ENCODE peak calls at places on chromosomes 2 and 18, in ten cellular contexts. One of them, this sample, is unnamed.

GRCh38 chr2:151844217-151844896 is 16.1 kb upstream of the ARL5A start:
- DNase-seq in spleen: no peak
- DNase-seq in mammary epithelial cell: no peak
- DNase-seq in right cardiac atrium: no peak
- DNase-seq in neural progenitor cell: no peak
- DNase-seq in tibial nerve: no peak
- DNase-seq in IMR-90: no peak
- DNase-seq in body of pancreas: no peak
- DNase-seq in cardiac muscle cell: no peak
- DNase-seq in DND-41: no peak
- DNase-seq in this sample: no peak

GRCh38 chr2:1988594-1988993 is 244.3 kb upstream of the PXDN start:
- DNase-seq in spleen: no peak
- DNase-seq in mammary epithelial cell: no peak
- DNase-seq in right cardiac atrium: no peak
- DNase-seq in neural progenitor cell: no peak
- DNase-seq in tibial nerve: no peak
- DNase-seq in IMR-90: no peak
- DNase-seq in body of pancreas: no peak
- DNase-seq in cardiac muscle cell: no peak
- DNase-seq in DND-41: no peak
- DNase-seq in this sample: no peak

GRCh38 chr18:9260388-9261380 is 73.9 kb upstream of the TWSG1 start:
- DNase-seq in spleen: no peak
- DNase-seq in mammary epithelial cell: no peak
- DNase-seq in right cardiac atrium: no peak
- DNase-seq in neural progenitor cell: no peak
- DNase-seq in tibial nerve: no peak
- DNase-seq in IMR-90: peak; percentile 5
- DNase-seq in body of pancreas: no peak
- DNase-seq in cardiac muscle cell: no peak
- DNase-seq in DND-41: no peak
- DNase-seq in this sample: no peak

GRCh38 chr2:174631009-174631981 is 33.7 kb upstream of the WIPF1 start:
- DNase-seq in spleen: no peak
- DNase-seq in mammary epithelial cell: no peak
- DNase-seq in right cardiac atrium: no peak
- DNase-seq in neural progenitor cell: no peak
- DNase-seq in tibial nerve: no peak
- DNase-seq in IMR-90: peak; percentile 90
- DNase-seq in body of pancreas: no peak
- DNase-seq in cardiac muscle cell: no peak
- DNase-seq in DND-41: no peak
- DNase-seq in this sample: peak; percentile 66

GRCh38 chr2:217614498-217614897 is 388.3 kb downstream of the TNS1 start:
- DNase-seq in spleen: no peak
- DNase-seq in mammary epithelial cell: peak; percentile 4
- DNase-seq in right cardiac atrium: no peak
- DNase-seq in neural progenitor cell: no peak
- DNase-seq in tibial nerve: no peak
- DNase-seq in IMR-90: peak; percentile 3
- DNase-seq in body of pancreas: no peak
- DNase-seq in cardiac muscle cell: no peak
- DNase-seq in DND-41: no peak
- DNase-seq in this sample: no peak

GRCh38 chr18:55983433-55983832 is 395.4 kb upstream of the TCF4 start:
- DNase-seq in spleen: no peak
- DNase-seq in mammary epithelial cell: peak; percentile 3
- DNase-seq in right cardiac atrium: no peak
- DNase-seq in neural progenitor cell: no peak
- DNase-seq in tibial nerve: no peak
- DNase-seq in IMR-90: peak; percentile 15
- DNase-seq in body of pancreas: no peak
- DNase-seq in cardiac muscle cell: no peak
- DNase-seq in DND-41: no peak
- DNase-seq in this sample: no peak

GRCh38 chr2:232526296-232527055 is 516 bp downstream of the CHRND start:
- DNase-seq in spleen: no peak
- DNase-seq in mammary epithelial cell: no peak
- DNase-seq in right cardiac atrium: peak; percentile 44
- DNase-seq in neural progenitor cell: no peak
- DNase-seq in tibial nerve: no peak
- DNase-seq in IMR-90: no peak
- DNase-seq in body of pancreas: no peak
- DNase-seq in cardiac muscle cell: no peak
- DNase-seq in DND-41: no peak
- DNase-seq in this sample: no peak

GRCh38 chr18:26301681-26302080 is 75.4 kb downstream of the TAF4B start:
- DNase-seq in spleen: no peak
- DNase-seq in mammary epithelial cell: peak; percentile 74
- DNase-seq in right cardiac atrium: no peak
- DNase-seq in neural progenitor cell: no peak
- DNase-seq in tibial nerve: no peak
- DNase-seq in IMR-90: no peak
- DNase-seq in body of pancreas: no peak
- DNase-seq in cardiac muscle cell: no peak
- DNase-seq in DND-41: no peak
- DNase-seq in this sample: no peak

GRCh38 chr18:62354171-62354570 is 29.1 kb downstream of the TNFRSF11A start:
- DNase-seq in spleen: no peak
- DNase-seq in mammary epithelial cell: no peak
- DNase-seq in right cardiac atrium: no peak
- DNase-seq in neural progenitor cell: no peak
- DNase-seq in tibial nerve: no peak
- DNase-seq in IMR-90: no peak
- DNase-seq in body of pancreas: no peak
- DNase-seq in cardiac muscle cell: no peak
- DNase-seq in DND-41: no peak
- DNase-seq in this sample: no peak

DNA sequence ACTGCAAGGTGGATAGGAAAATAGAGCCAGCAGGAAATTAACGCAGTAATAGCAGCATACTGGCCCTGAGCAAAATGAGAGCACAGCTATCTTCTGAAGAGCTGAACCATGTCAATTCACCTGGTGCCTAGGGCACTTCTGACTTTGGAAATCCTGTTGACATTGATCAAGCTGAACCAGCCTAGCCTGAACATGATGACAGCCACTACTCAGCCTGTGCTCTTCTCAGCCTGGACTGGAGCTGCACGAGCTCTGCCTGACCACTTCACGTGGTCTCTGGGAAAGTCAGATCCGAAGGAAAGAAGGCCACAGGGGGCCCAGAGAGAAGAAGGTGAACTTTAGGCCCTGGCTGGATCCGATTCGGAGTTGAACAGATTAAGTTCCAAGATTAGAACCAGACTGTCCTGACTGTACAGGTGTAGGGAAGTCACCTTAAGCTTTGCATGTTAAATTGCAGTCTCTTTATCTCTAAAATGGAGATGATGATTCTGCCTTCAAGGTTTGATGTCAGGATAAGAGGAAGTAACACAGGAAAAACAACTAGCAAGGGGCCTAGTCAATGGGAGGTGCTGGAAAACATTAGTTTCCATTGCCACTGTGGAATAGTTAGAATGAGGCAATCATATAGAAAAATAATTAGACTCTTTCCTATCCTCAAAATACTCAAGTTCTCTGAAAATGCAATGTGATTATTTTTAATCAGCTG is 422.1 kb downstream of the LPIN1 start:
- DNase-seq in spleen: no peak
- DNase-seq in mammary epithelial cell: no peak
- DNase-seq in right cardiac atrium: no peak
- DNase-seq in neural progenitor cell: no peak
- DNase-seq in tibial nerve: no peak
- DNase-seq in IMR-90: no peak
- DNase-seq in body of pancreas: no peak
- DNase-seq in cardiac muscle cell: peak; percentile 62
- DNase-seq in DND-41: no peak
- DNase-seq in this sample: no peak
- H3K27ac ChIP-seq in spleen: peak overlapping the region; percentile 60
- H3K27ac ChIP-seq in mammary epithelial cell: no peak overlapping the region
- H3K27ac ChIP-seq in right cardiac atrium: no peak overlapping the region
- H3K27ac ChIP-seq in neural progenitor cell: no peak overlapping the region
- H3K27ac ChIP-seq in tibial nerve: peak overlapping the region; percentile 5
- H3K27ac ChIP-seq in IMR-90: peak overlapping the region; percentile 15
- H3K27ac ChIP-seq in body of pancreas: no peak overlapping the region
- H3K27ac ChIP-seq in cardiac muscle cell: peak overlapping the region; percentile 69
- H3K27ac ChIP-seq in DND-41: no peak overlapping the region
- H3K27ac ChIP-seq in this sample: no peak overlapping the region

DNA sequence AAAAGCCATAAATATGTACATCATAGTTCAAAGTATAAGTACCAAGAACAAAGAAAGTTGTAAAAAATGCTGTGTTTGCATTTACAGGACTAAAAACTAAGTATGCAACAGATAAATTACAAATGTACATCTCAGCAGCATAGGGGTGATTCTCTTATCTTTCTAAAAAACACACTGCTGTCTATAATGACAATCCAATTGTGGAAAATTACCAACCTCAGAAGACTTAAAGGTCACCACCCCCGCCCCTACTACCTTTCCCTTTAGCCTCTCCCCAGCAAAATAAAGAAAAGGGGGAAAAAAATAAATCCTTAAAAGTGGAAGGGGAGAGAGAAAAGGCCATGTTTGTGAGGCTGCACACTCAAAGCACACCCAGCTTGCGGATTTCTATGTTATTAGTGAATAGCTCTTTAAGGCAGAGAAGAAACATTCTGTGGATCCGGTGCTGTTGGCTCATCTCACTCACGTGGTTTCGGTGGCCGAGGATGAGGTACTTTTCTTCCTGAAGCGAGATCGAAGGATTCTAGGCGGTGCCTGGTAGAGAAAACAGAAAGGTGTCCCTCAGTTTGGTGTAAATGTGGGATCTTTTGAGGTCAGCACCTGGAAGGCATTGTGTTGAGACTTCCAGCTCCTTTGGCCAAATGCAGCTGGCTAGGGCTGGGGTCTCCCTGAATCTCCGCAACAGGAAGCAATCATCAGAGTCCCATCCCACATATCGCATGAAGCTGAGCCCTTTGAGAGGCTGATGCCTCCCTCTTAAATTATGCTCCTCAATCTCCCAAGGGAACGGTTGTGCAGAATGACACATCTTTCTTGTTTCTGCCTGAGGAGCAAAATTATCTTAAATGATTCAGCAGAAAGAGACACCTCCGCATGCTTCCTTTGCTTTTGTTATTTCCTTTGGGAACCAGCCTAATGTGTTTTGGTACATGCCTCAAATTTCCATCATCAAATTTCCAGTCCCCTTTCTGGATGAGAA is 17.6 kb downstream of the MRPL35 start:
- DNase-seq in spleen: no peak
- DNase-seq in mammary epithelial cell: no peak
- DNase-seq in right cardiac atrium: no peak
- DNase-seq in neural progenitor cell: no peak
- DNase-seq in tibial nerve: no peak
- DNase-seq in IMR-90: no peak
- DNase-seq in body of pancreas: no peak
- DNase-seq in cardiac muscle cell: no peak
- DNase-seq in DND-41: no peak
- DNase-seq in this sample: no peak
- H3K4me3 ChIP-seq in spleen: no peak overlapping the region
- H3K4me3 ChIP-seq in mammary epithelial cell: no peak overlapping the region
- H3K4me3 ChIP-seq in right cardiac atrium: no peak overlapping the region
- H3K4me3 ChIP-seq in neural progenitor cell: no peak overlapping the region
- H3K4me3 ChIP-seq in tibial nerve: peak overlapping the region; percentile 37
- H3K4me3 ChIP-seq in IMR-90: no peak overlapping the region
- H3K4me3 ChIP-seq in body of pancreas: no peak overlapping the region
- H3K4me3 ChIP-seq in cardiac muscle cell: no peak overlapping the region
- H3K4me3 ChIP-seq in DND-41: no peak overlapping the region
- H3K4me3 ChIP-seq in this sample: no peak overlapping the region

GRCh38 chr18:2570772-2571199 is 519 bp downstream of the METTL4 start:
- DNase-seq in spleen: peak; percentile 92
- DNase-seq in mammary epithelial cell: peak; percentile 69
- DNase-seq in right cardiac atrium: peak; percentile 89
- DNase-seq in neural progenitor cell: peak; percentile 84
- DNase-seq in tibial nerve: peak; percentile 70
- DNase-seq in IMR-90: peak; percentile 64
- DNase-seq in body of pancreas: peak; percentile 68
- DNase-seq in cardiac muscle cell: peak; percentile 83
- DNase-seq in DND-41: peak; percentile 69
- DNase-seq in this sample: no peak

GRCh38 chr18:2573408-2573807 is 2.1 kb downstream of the NDC80 start:
- DNase-seq in spleen: no peak
- DNase-seq in mammary epithelial cell: no peak
- DNase-seq in right cardiac atrium: no peak
- DNase-seq in neural progenitor cell: no peak
- DNase-seq in tibial nerve: no peak
- DNase-seq in IMR-90: no peak
- DNase-seq in body of pancreas: no peak
- DNase-seq in cardiac muscle cell: no peak
- DNase-seq in DND-41: no peak
- DNase-seq in this sample: no peak

GRCh38 chr18:2571200-2572143 is at the start of the genes METTL4 and NDC80:
- DNase-seq in spleen: peak; percentile 96
- DNase-seq in mammary epithelial cell: peak; percentile 88
- DNase-seq in right cardiac atrium: peak; percentile 93
- DNase-seq in neural progenitor cell: peak; percentile 94
- DNase-seq in tibial nerve: peak; percentile 74
- DNase-seq in IMR-90: peak; percentile 86
- DNase-seq in body of pancreas: peak; percentile 85
- DNase-seq in cardiac muscle cell: peak; percentile 90
- DNase-seq in DND-41: peak; percentile 88
- DNase-seq in this sample: peak; percentile 89

GRCh38 chr18:2572892-2573291 is 1.5 kb downstream of the NDC80 start:
- DNase-seq in spleen: no peak
- DNase-seq in mammary epithelial cell: no peak
- DNase-seq in right cardiac atrium: no peak
- DNase-seq in neural progenitor cell: no peak
- DNase-seq in tibial nerve: no peak
- DNase-seq in IMR-90: no peak
- DNase-seq in body of pancreas: no peak
- DNase-seq in cardiac muscle cell: peak; percentile 3
- DNase-seq in DND-41: no peak
- DNase-seq in this sample: no peak

DNA sequence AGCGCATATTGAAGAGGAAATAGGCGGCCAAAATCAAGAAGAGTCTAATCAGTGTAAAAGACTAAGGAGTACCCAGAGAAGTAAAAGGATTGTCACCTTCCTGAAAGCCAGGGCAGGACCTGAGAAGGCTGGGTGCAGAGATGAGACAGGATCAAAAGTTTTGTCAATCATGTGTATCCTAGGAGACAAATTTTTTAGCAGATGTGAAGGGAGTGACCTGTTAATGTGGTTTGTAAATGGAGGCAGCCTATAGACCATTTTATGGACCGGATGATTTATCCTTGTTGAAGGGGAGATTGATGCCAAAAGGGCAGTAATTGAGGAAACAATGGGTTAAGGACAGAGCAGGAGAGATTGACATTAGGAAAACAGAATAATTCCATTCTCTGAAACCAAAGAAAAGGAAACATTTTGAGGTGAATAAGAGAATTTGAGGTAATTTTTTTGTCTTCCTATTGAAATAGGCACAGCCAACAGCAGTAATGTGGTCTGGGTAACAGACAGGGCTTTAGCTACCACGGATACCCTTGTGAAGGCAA is 856 bp downstream of the NDC80 start:
- DNase-seq in spleen: no peak
- DNase-seq in mammary epithelial cell: no peak
- DNase-seq in right cardiac atrium: no peak
- DNase-seq in neural progenitor cell: no peak
- DNase-seq in tibial nerve: no peak
- DNase-seq in IMR-90: no peak
- DNase-seq in body of pancreas: no peak
- DNase-seq in cardiac muscle cell: no peak
- DNase-seq in DND-41: no peak
- DNase-seq in this sample: no peak
- H3K27ac ChIP-seq in spleen: peak overlapping the region; percentile 96
- H3K27ac ChIP-seq in mammary epithelial cell: peak overlapping the region; percentile 98
- H3K27ac ChIP-seq in right cardiac atrium: no peak overlapping the region
- H3K27ac ChIP-seq in neural progenitor cell: no peak overlapping the region
- H3K27ac ChIP-seq in tibial nerve: no peak overlapping the region
- H3K27ac ChIP-seq in IMR-90: peak overlapping the region; percentile 27
- H3K27ac ChIP-seq in body of pancreas: no peak overlapping the region
- H3K27ac ChIP-seq in cardiac muscle cell: no peak overlapping the region
- H3K27ac ChIP-seq in DND-41: peak overlapping the region; percentile 95
- H3K27ac ChIP-seq in this sample: peak overlapping the region; percentile 98

GRCh38 chr2:134256961-134257360 is 3.1 kb downstream of the MGAT5 start:
- DNase-seq in spleen: no peak
- DNase-seq in mammary epithelial cell: no peak
- DNase-seq in right cardiac atrium: no peak
- DNase-seq in neural progenitor cell: no peak
- DNase-seq in tibial nerve: no peak
- DNase-seq in IMR-90: no peak
- DNase-seq in body of pancreas: no peak
- DNase-seq in cardiac muscle cell: no peak
- DNase-seq in DND-41: no peak
- DNase-seq in this sample: no peak
- H3K4me3 ChIP-seq in spleen: peak overlapping the region; percentile 35
- H3K4me3 ChIP-seq in mammary epithelial cell: no peak overlapping the region
- H3K4me3 ChIP-seq in right cardiac atrium: no peak overlapping the region
- H3K4me3 ChIP-seq in neural progenitor cell: no peak overlapping the region
- H3K4me3 ChIP-seq in tibial nerve: no peak overlapping the region
- H3K4me3 ChIP-seq in IMR-90: no peak overlapping the region
- H3K4me3 ChIP-seq in body of pancreas: no peak overlapping the region
- H3K4me3 ChIP-seq in cardiac muscle cell: no peak overlapping the region
- H3K4me3 ChIP-seq in DND-41: no peak overlapping the region
- H3K4me3 ChIP-seq in this sample: no peak overlapping the region